ENCODE peak calls at places on chromosomes 6 and 20, in nine cellular contexts. P, G, Z, M, R, C, A, I and H are unnamed samples.

GRCh38 chr6:135053433-135053832 is 1.2 kb downstream of the HBS1L start:
- DNase-seq in R (no peak), M (no peak), Z (no peak), C (no peak), I (no peak), P (no peak), A (no peak), G (no peak), H (no peak)

GRCh38 chr6:30101423-30101938 is 11.4 kb downstream of the TRIM31 start:
- DNase-seq in R (no peak), P (peak; percentile 17), M (no peak), Z (no peak), A (peak; percentile 21), I (no peak), C (no peak), G (no peak), H (no peak)

GRCh38 chr6:145372671-145373123 is 362.6 kb downstream of the EPM2A start:
- DNase-seq in R (peak; percentile 5), M (no peak), P (no peak), I (no peak), A (no peak), G (no peak), Z (peak; percentile 12), C (peak; percentile 37), H (no peak)

GRCh38 chr6:105170066-105170465 is 9.7 kb downstream of the POPDC3 start:
- DNase-seq in A (no peak), P (no peak), C (peak; percentile 22), I (no peak), Z (no peak), R (no peak), M (no peak), G (no peak), H (no peak)

GRCh38 chr6:89836637-89837222 is 7.0 kb downstream of the CASP8AP2 start:
- DNase-seq in P (no peak), Z (no peak), R (no peak), I (no peak), C (no peak), A (no peak), M (no peak), G (no peak), H (no peak)

GRCh38 chr20:3767434-3768341 is at the start of gene ADISSP:
- DNase-seq in G (peak; percentile 95), R (peak; percentile 99), P (peak; percentile 97), M (peak; percentile 100), I (peak; percentile 94), A (peak; percentile 99), C (peak; percentile 98), Z (peak; percentile 99), H (peak; percentile 88)

GRCh38 chr20:22995923-22996322 is 39.2 kb upstream of the SSTR4 start:
- DNase-seq in Z (no peak), I (no peak), M (no peak), P (no peak), R (no peak), G (no peak), C (no peak), A (no peak), H (no peak)

GRCh38 chr20:21901470-21902275 is 196.2 kb downstream of the PAX1 start:
- DNase-seq in I (no peak), R (no peak), P (no peak), A (no peak), G (no peak), M (peak; percentile 74), Z (no peak), C (no peak), H (no peak)

GRCh38 chr6:166351715-166352285 is 9.5 kb upstream of the SFT2D1 start:
- DNase-seq in M (no peak), P (no peak), Z (peak; percentile 62), A (peak; percentile 65), G (no peak), R (no peak), C (no peak), I (no peak), H (no peak)

GRCh38 chr20:1632228-1632577 is 12.4 kb upstream of the SIRPB1 start:
- DNase-seq in G (peak; percentile 18), P (no peak), M (no peak), Z (no peak), C (no peak), R (no peak), A (no peak), I (no peak), H (no peak)

GRCh38 chr20:22575087-22575721 is 9.2 kb downstream of the FOXA2 start:
- DNase-seq in C (no peak), P (no peak), A (no peak), G (no peak), I (no peak), Z (no peak), M (no peak), R (peak; percentile 17), H (no peak)

GRCh38 chr6:30260036-30260504 is 46.9 kb upstream of the TRIM26 start:
- DNase-seq in P (no peak), C (no peak), G (peak; percentile 44), R (no peak), I (peak; percentile 11), Z (no peak), M (no peak), A (peak; percentile 24), H (no peak)

GRCh38 chr6:148223424-148223842 is 119.2 kb upstream of the SASH1 start:
- DNase-seq in P (no peak), A (no peak), M (no peak), R (no peak), Z (no peak), G (no peak), C (peak; percentile 57), I (no peak), H (no peak)

GRCh38 chr20:38843346-38843745 is 37.8 kb downstream of the PPP1R16B start:
- DNase-seq in C (no peak), Z (no peak), G (peak; percentile 41), A (no peak), I (no peak), R (no peak), M (no peak), P (no peak), H (no peak)

GRCh38 chr6:32785781-32786533 is 22.6 kb upstream of the HLA-DQB2 start:
- DNase-seq in P (peak; percentile 42), R (peak; percentile 67), M (no peak), A (peak; percentile 63), I (peak; percentile 21), Z (peak; percentile 51), C (peak; percentile 52), G (no peak), H (peak; percentile 24)

GRCh38 chr6:138972226-138972665 is 15.8 kb downstream of the REPS1 start:
- DNase-seq in A (no peak), P (no peak), Z (no peak), C (peak; percentile 50), I (no peak), G (no peak), R (no peak), M (no peak), H (no peak)

GRCh38 chr20:3218307-3218988 is 9.2 kb downstream of the ITPA start:
- DNase-seq in G (peak; percentile 68), A (peak; percentile 96), I (peak; percentile 76), R (no peak), M (peak; percentile 91), Z (no peak), P (peak; percentile 86), C (peak; percentile 10), H (no peak)

GRCh38 chr6:145744619-145745018 is 9.3 kb upstream of the EPM2A start:
- DNase-seq in C (no peak), P (no peak), M (no peak), Z (no peak), A (no peak), I (no peak), G (no peak), R (no peak), H (no peak)

GRCh38 chr6:57141451-57142177 is 30.5 kb upstream of the BAG2 start:
- DNase-seq in M (no peak), A (no peak), R (no peak), G (no peak), I (no peak), Z (no peak), C (no peak), P (no peak), H (no peak)

GRCh38 chr6:40138273-40138720 is 204.0 kb upstream of the MOCS1 start:
- DNase-seq in I (no peak), C (no peak), G (no peak), A (no peak), P (no peak), R (no peak), Z (peak; percentile 59), M (no peak), H (no peak)

GRCh38 chr6:96787846-96788580 is 49.3 kb downstream of the GPR63 start:
- DNase-seq in M (no peak), C (no peak), G (no peak), P (no peak), A (no peak), Z (no peak), R (no peak), I (no peak), H (no peak)

GRCh38 chr6:24493945-24494725 is 634 bp upstream of the ALDH5A1 start:
- DNase-seq in P (no peak), I (no peak), A (peak; percentile 21), Z (no peak), M (no peak), C (no peak), R (no peak), G (no peak), H (no peak)

GRCh38 chr6:50030777-50031562 is 9.2 kb upstream of the DEFB110 start:
- DNase-seq in M (no peak), R (no peak), I (no peak), P (peak; percentile 64), G (no peak), C (no peak), Z (peak; percentile 18), A (peak; percentile 59), H (no peak)

GRCh38 chr6:47254906-47255305 is 54.8 kb downstream of the TNFRSF21 start:
- DNase-seq in C (no peak), G (no peak), Z (no peak), R (no peak), P (no peak), M (no peak), A (no peak), I (no peak), H (no peak)

GRCh38 chr20:50368813-50369224 is 141.4 kb upstream of the PTPN1 start:
- DNase-seq in M (no peak), I (no peak), G (no peak), Z (no peak), P (no peak), C (no peak), A (no peak), R (no peak), H (no peak)

GRCh38 chr20:59835448-59836395 is 97.7 kb downstream of the SYCP2 start:
- DNase-seq in R (no peak), C (peak; percentile 40), Z (no peak), A (peak; percentile 58), I (no peak), M (no peak), P (peak; percentile 36), G (no peak), H (no peak)

GRCh38 chr6:155645328-155645727 is 189.7 kb upstream of the NOX3 start:
- DNase-seq in M (no peak), P (no peak), A (no peak), G (no peak), Z (no peak), C (peak; percentile 10), I (no peak), R (no peak), H (peak; percentile 83)

GRCh38 chr6:41494212-41495115 is 51.7 kb upstream of the FOXP4 start:
- DNase-seq in M (no peak), I (no peak), Z (no peak), P (no peak), G (no peak), C (no peak), R (no peak), A (peak; percentile 74), H (no peak)

GRCh38 chr20:13681248-13682125 is 42.8 kb upstream of the TASP1 start:
- DNase-seq in R (no peak), A (no peak), M (no peak), G (no peak), I (no peak), C (no peak), P (no peak), Z (peak; percentile 73), H (no peak)

GRCh38 chr6:118725944-118726343 is 74.6 kb upstream of the CEP85L start:
- DNase-seq in M (no peak), G (peak; percentile 75), Z (no peak), P (no peak), R (no peak), A (no peak), C (no peak), I (peak; percentile 70), H (no peak)

GRCh38 chr20:41428285-41428684 is 61.7 kb upstream of the EMILIN3 start:
- DNase-seq in C (peak; percentile 46), Z (no peak), G (no peak), P (no peak), A (no peak), R (peak; percentile 54), M (no peak), I (peak; percentile 47), H (no peak)